ENCODE peak calls at places on chromosome 11, in five cellular contexts. H is psoas muscle, L is cardiac fibroblast, E is stomach, S is transverse colon. M is an unnamed sample.

GRCh38 chr11:126405906-126406305 is 50.4 kb downstream of the ST3GAL4 start:
- DNase-seq in H (no peak), L (no peak), E (no peak), S (peak; percentile 73), M (no peak)

GRCh38 chr11:75400110-75400865 is 970 bp downstream of the RPS3 start:
- DNase-seq in H (no peak), L (no peak), E (no peak), S (no peak), M (peak; percentile 32)

GRCh38 chr11:124612045-124612444 is 817 bp downstream of the PANX3 start:
- DNase-seq in H (no peak), L (no peak), E (no peak), S (no peak), M (no peak)

GRCh38 chr11:94877446-94878200 is 95.7 kb downstream of the CWC15 start:
- DNase-seq in H (no peak), L (peak; percentile 73), E (no peak), S (no peak), M (no peak)

GRCh38 chr11:68948496-68948895 is 32.3 kb downstream of the MRGPRD start:
- DNase-seq in H (no peak), L (no peak), E (no peak), S (no peak), M (peak; percentile 43)

GRCh38 chr11:65780770-65781151 is at the start of gene AP5B1:
- DNase-seq in H (peak; percentile 80), L (peak; percentile 48), E (peak; percentile 78), S (peak; percentile 83), M (peak; percentile 49)

GRCh38 chr11:19220903-19221682 is 19.3 kb upstream of the CSRP3 start:
- DNase-seq in H (no peak), L (peak; percentile 82), E (peak; percentile 69), S (no peak), M (no peak)

GRCh38 chr11:109512249-109512648 is 90.3 kb downstream of the C11orf87 start:
- DNase-seq in H (no peak), L (no peak), E (no peak), S (no peak), M (no peak)

GRCh38 chr11:55474321-55474720 is 79.9 kb upstream of the OR4C15 start:
- DNase-seq in H (no peak), L (no peak), E (no peak), S (no peak), M (no peak)

GRCh38 chr11:10225553-10225952 is 68.5 kb downstream of the SBF2 start:
- DNase-seq in H (no peak), L (peak; percentile 41), E (no peak), S (no peak), M (no peak)

GRCh38 chr11:123640677-123641494 is 13.5 kb downstream of the SCN3B start:
- DNase-seq in H (peak; percentile 73), L (peak; percentile 51), E (peak; percentile 53), S (peak; percentile 26), M (peak; percentile 64)

GRCh38 chr11:46696212-46696558 is 4.2 kb downstream of the ARHGAP1 start:
- DNase-seq in H (peak; percentile 94), L (no peak), E (no peak), S (no peak), M (no peak)

GRCh38 chr11:119446434-119446833 is 23.5 kb upstream of the THY1 start:
- DNase-seq in H (no peak), L (no peak), E (no peak), S (no peak), M (no peak)

GRCh38 chr11:104146943-104147342 is 17.0 kb downstream of the PDGFD start:
- DNase-seq in H (no peak), L (no peak), E (no peak), S (no peak), M (no peak)

GRCh38 chr11:31827458-31828206 is 16.5 kb upstream of the PAX6 start:
- DNase-seq in H (no peak), L (no peak), E (no peak), S (no peak), M (no peak)

GRCh38 chr11:31825453-31826391 is 14.6 kb upstream of the PAX6 start:
- DNase-seq in H (no peak), L (no peak), E (no peak), S (no peak), M (no peak)

GRCh38 chr11:31826530-31827438 is 15.7 kb upstream of the PAX6 start:
- DNase-seq in H (no peak), L (no peak), E (no peak), S (no peak), M (no peak)

GRCh38 chr11:31830406-31830805 is 19.3 kb upstream of the PAX6 start:
- DNase-seq in H (no peak), L (no peak), E (no peak), S (no peak), M (no peak)

DNA sequence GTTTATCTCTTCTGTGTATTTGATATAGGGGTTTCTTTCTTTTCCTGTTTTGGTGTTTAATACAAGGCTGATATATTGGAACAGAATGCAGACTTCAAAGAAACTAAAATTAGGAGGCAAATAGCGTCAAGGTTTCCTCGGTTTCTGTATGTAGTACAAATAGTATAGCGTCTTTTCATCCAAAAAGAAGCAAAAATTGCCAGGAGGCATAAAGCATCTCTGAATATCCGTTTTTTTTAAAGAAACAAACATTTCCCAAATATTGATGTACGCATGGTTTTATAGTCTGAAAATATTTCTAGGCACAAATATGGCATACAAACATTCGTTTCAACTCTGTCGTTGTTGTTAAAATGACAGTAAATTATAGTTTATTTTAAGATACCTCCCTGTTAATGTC is 17.1 kb upstream of the PAX6 start:
- DNase-seq in H (no peak), L (no peak), E (no peak), S (no peak), M (no peak)
- H3K4me3 ChIP-seq in H (no peak overlapping the region), L (no peak overlapping the region), E (no peak overlapping the region), S (no peak overlapping the region), M (no peak overlapping the region)

DNA sequence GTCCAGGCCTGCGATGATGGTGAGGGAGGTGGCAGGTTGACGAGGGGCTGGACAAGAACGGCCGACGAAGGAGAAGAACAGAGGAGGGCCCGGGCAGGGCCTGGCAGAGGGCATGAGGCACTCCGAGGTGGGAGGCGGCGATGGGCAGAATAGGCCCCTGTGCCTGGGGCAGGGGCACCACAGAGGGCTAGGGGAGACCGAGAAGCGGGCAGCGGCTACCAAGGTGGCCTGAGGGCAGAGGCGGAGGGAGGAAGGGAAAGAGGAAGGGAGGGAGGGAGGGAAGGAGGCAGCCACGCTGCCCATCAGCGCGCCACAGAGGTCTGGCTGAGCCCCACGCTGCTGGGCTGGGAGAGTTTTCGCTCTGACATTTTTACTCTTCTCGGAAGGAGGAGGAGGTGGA is 11.3 kb downstream of the LSP1 start:
- DNase-seq in H (peak; percentile 65), L (peak; percentile 34), E (no peak), S (no peak), M (no peak)
- H3K4me3 ChIP-seq in H (peak overlapping the region; percentile 54), L (no peak overlapping the region), E (peak overlapping the region; percentile 20), S (peak overlapping the region; percentile 1), M (no peak overlapping the region)

GRCh38 chr11:74311352-74311926 is at the start of gene P4HA3:
- DNase-seq in H (peak; percentile 84), L (peak; percentile 68), E (peak; percentile 77), S (peak; percentile 66), M (peak; percentile 79)
- H3K4me3 ChIP-seq in H (peak within 1 kb of the TSS; percentile 76), L (peak within 1 kb of the TSS; percentile 82), E (peak within 1 kb of the TSS; percentile 53), S (peak within 1 kb of the TSS; percentile 35), M (peak within 1 kb of the TSS; percentile 51)

DNA sequence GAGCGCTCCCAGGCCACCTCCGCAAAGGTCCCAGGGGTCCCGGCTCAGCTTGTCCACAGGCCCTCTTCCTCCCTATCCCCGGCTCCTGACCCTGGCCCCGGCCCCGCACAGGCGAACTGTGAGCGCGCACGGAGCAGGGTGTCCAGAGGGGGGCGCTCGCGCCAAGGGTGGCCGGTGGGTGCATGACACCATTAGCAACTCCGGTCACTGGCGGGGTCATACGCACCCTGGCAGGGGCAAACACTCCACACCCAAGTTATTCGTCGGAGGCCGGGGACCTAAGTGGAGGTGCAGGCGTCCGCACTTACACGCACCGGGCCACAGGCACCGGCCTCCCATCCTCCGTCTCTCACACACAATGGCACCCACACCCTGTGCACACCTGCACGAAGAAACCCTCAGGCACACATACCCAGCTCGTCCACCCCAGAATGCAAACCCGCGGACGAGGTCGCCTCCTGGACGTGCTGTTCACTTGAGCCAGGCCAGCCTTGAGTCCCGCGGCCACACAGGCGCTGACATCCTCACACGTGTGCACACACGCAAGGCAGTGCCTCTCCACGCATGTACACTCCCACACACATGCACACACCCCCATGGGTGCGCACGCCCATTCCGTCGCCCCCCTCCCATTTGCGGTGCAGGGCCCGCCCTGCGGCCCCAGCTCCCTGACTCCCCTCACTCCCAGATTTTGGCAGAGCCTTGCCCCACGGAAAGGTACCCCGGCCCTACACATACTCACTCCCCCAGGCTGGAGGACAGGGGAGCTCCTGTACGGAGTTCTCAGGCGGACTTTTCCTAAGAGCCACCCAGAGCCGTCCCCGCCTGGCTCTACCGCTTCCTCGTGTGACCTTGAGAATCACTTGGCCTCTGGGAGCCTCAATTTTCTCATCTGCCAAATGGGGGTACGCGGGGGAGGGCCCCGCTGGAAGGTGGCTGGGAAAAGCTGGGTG is at the start of gene RASGRP2:
- DNase-seq in H (peak; percentile 94), L (peak; percentile 28), E (peak; percentile 74), S (peak; percentile 84), M (peak; percentile 51)
- H3K4me3 ChIP-seq in H (peak within 1 kb of the TSS; percentile 76), L (peak within 1 kb of the TSS; percentile 46), E (peak within 1 kb of the TSS; percentile 56), S (peak within 1 kb of the TSS; percentile 42), M (peak within 1 kb of the TSS; percentile 37)

DNA sequence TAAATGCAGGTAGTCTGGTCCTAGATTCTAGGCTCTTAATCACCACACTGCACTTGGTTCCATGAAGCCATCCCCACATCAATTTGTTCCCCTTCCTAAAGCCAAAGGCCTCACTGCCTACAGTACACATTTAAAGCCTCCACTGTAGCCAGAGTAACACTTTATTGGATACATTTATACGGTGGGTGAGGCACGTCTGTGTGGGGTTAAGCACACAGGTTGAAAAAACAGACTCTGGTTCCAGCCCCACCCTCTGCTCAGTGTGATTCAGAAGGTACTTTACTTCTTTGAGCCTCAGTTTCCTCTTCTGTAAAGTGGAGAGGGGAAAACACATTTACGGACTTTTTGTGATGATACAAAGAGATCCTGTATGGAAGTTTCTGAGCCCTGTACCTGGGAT is 22.5 kb downstream of the DSCAML1 start:
- DNase-seq in H (no peak), L (no peak), E (no peak), S (no peak), M (no peak)
- H3K4me3 ChIP-seq in H (no peak overlapping the region), L (no peak overlapping the region), E (no peak overlapping the region), S (no peak overlapping the region), M (no peak overlapping the region)

GRCh38 chr11:134275188-134275533 is 1.0 kb upstream of the GLB1L3 start:
- DNase-seq in H (no peak), L (no peak), E (no peak), S (no peak), M (no peak)
- H3K4me3 ChIP-seq in H (no peak overlapping the region), L (no peak overlapping the region), E (no peak overlapping the region), S (no peak overlapping the region), M (no peak overlapping the region)

M was measured in foreskin fibroblast.